ENCODE peak calls at places on chromosomes 13 and 19, in seven cellular contexts. Q, B, H, T, U, V and K are unnamed samples.

GRCh38 chr13:54637377-54637776 is 1608.8 kb downstream of the OLFM4 start:
- DNase-seq in Q (no peak), B (no peak), H (peak), T (no peak), U (no peak), V (no peak), K (no peak)

GRCh38 chr13:99626461-99627082 is 125.3 kb downstream of the TM9SF2 start:
- DNase-seq in Q (no peak), B (no peak), H (peak), T (no peak), U (no peak), V (peak), K (no peak)

GRCh38 chr19:48881741-48882657 is 9.8 kb downstream of the PPP1R15A start:
- DNase-seq in Q (no peak), B (no peak), H (no peak), T (no peak), U (no peak), V (no peak), K (no peak)

GRCh38 chr19:19321143-19321577 is 531 bp downstream of the MAU2 start:
- DNase-seq in Q (no peak), B (no peak), H (no peak), T (no peak), U (no peak), V (peak), K (no peak)

GRCh38 chr19:50964266-50964665 is 5.1 kb downstream of the KLK6 start:
- DNase-seq in Q (no peak), B (no peak), H (no peak), T (no peak), U (no peak), V (no peak), K (no peak)

GRCh38 chr19:6521718-6522646 is 8.8 kb upstream of the TNFSF9 start:
- DNase-seq in Q (no peak), B (no peak), H (peak), T (no peak), U (no peak), V (no peak), K (no peak)

GRCh38 chr19:48745208-48745995 is 1.3 kb downstream of the IZUMO1 start:
- DNase-seq in Q (no peak), B (no peak), H (peak), T (peak), U (peak), V (peak), K (peak)

GRCh38 chr13:101424381-101425155 is 8.3 kb upstream of the NALCN start:
- DNase-seq in Q (no peak), B (no peak), H (peak), T (no peak), U (no peak), V (no peak), K (no peak)

GRCh38 chr19:46015080-46015960 is 7.5 kb downstream of the PGLYRP1 start:
- DNase-seq in Q (no peak), B (no peak), H (peak), T (peak), U (peak), V (peak), K (peak)

GRCh38 chr19:3338541-3339181 is 27.7 kb upstream of the NFIC start:
- DNase-seq in Q (no peak), B (peak), H (no peak), T (no peak), U (no peak), V (no peak), K (no peak)

GRCh38 chr13:59546178-59546577 is 617.5 kb downstream of the DIAPH3 start:
- DNase-seq in Q (no peak), B (no peak), H (no peak), T (no peak), U (no peak), V (no peak), K (no peak)

GRCh38 chr19:6062274-6062673 is 48.0 kb downstream of the RFX2 start:
- DNase-seq in Q (no peak), B (no peak), H (peak), T (peak), U (peak), V (peak), K (no peak)

GRCh38 chr19:29013988-29014387 is 199.0 kb downstream of the UQCRFS1 start:
- DNase-seq in Q (no peak), B (no peak), H (no peak), T (no peak), U (no peak), V (no peak), K (no peak)

GRCh38 chr19:57720878-57721277 is 6.5 kb downstream of the ZNF671 start:
- DNase-seq in Q (no peak), B (no peak), H (no peak), T (no peak), U (no peak), V (no peak), K (no peak)

GRCh38 chr19:43446746-43447489 is 18.5 kb downstream of the LYPD3 start:
- DNase-seq in Q (no peak), B (peak), H (peak), T (peak), U (peak), V (peak), K (peak)
- TF ChIP-seq CTCF in Q (peak), B (peak), H (peak), T (peak), U (peak), V (peak), K (peak)

DNA sequence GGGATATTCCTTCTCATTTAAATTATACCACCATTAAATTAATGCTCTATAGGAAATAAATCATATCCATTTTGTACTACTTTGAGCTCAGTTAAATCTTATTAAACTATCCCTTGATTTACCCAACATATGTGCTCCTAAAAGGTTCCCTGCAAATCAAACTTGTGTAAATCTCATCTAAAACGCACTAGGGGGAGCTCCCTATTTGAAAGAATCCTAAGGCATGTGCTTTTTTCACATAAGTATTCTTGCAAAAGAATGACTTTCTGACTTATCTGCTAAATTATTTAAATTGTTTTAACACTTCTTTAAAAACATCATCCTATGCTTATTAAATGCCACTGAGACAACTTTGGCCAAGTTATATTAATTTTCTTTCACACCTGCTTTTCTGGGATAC is 7.9 kb downstream of the INTS6 start:
- DNase-seq in Q (no peak), B (no peak), H (peak), T (no peak), U (no peak), V (no peak), K (no peak)
- TF ChIP-seq CTCF in Q (peak), B (no peak), H (peak), T (no peak), U (peak), V (no peak), K (no peak)

GRCh38 chr19:40217027-40217810 is 965 bp downstream of the TTC9B start:
- DNase-seq in Q (peak), B (no peak), H (no peak), T (peak), U (no peak), V (peak), K (no peak)
- TF ChIP-seq CTCF in Q (no peak), B (no peak), H (peak), T (peak), U (no peak), V (no peak), K (peak)

GRCh38 chr13:111371720-111372119 is 51.3 kb downstream of the TEX29 start:
- DNase-seq in Q (no peak), B (no peak), H (no peak), T (no peak), U (no peak), V (no peak), K (no peak)
- TF ChIP-seq CTCF in Q (no peak), B (no peak), H (no peak), T (no peak), U (no peak), V (no peak), K (no peak)

DNA sequence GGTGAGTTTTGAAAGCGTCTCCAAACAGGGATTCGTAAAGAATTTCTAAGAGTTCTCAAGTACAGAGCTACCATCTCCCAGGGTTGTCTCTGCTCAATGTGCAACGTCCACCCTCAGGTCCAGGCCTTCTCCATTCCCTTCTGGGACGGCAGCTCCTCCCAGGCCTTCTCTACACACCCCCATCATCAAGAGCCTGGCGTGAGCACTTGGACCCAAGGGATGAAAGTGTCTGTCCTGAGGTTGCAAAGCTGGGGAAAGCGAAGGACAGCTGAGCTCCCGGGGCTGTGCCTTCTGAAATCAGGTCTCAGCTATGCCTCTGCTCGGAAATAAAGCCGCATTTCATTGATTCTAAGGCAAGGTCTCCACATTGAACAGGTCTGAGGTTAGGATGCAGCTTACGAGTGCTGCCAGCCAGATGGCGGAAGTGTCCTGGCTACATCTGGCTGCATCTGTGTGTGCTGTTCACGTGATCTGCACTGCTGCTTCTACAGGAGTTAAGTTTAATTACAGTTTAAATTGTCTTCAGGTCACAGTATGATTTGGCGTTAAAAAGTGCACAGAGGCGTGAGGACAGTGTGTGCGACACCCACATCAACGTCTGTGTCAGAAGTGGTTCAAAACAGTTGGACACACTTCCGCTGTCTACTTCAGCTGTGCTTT is 27.0 kb upstream of the MIER2 start:
- DNase-seq in Q (no peak), B (no peak), H (no peak), T (no peak), U (no peak), V (no peak), K (no peak)
- TF ChIP-seq CTCF in Q (no peak), B (no peak), H (no peak), T (no peak), U (no peak), V (no peak), K (no peak)